ENCODE peak calls at places on chromosomes 16 and 17, in eight cellular contexts. E, L, V, P, I, Q, O and T are unnamed samples. For H3K4me1, the result is how much of the 10 kb centered on the place peaks cover.

GRCh38 chr16:89921699-89922476 is 1.3 kb upstream of the TUBB3 start:
- DNase-seq in E (peak), V (peak), Q (peak), O (peak), L (peak), P (peak), I (no peak), T (peak)

GRCh38 chr17:81683208-81683583 is 401 bp downstream of the ARL16 start:
- DNase-seq in Q (no peak), P (no peak), V (no peak), O (no peak), E (no peak), I (no peak), L (no peak), T (no peak)

GRCh38 chr17:15882058-15882720 is 62.7 kb upstream of the ADORA2B start:
- DNase-seq in O (no peak), L (no peak), E (no peak), I (no peak), P (no peak), V (no peak), Q (no peak), T (no peak)

GRCh38 chr16:68737046-68737729 is at the start of gene CDH1:
- DNase-seq in L (no peak), I (peak), P (peak), O (peak), Q (no peak), V (no peak), E (no peak), T (peak)

GRCh38 chr17:16439303-16439791 is 24.0 kb downstream of the TRPV2 start:
- DNase-seq in I (no peak), E (no peak), L (peak), Q (no peak), O (no peak), V (no peak), P (peak), T (no peak)

GRCh38 chr17:67108411-67108810 is 64.1 kb downstream of the CACNG1 start:
- DNase-seq in E (no peak), O (no peak), I (no peak), Q (no peak), L (no peak), P (no peak), V (no peak), T (no peak)

GRCh38 chr16:24689128-24689527 is 40.3 kb upstream of the TNRC6A start:
- DNase-seq in I (no peak), Q (no peak), V (peak), P (no peak), L (peak), E (peak), O (no peak), T (no peak)

GRCh38 chr17:32268734-32269288 is 3.2 kb downstream of the RHBDL3 start:
- DNase-seq in P (no peak), L (no peak), I (no peak), Q (no peak), V (no peak), O (no peak), E (no peak), T (no peak)

GRCh38 chr17:28290703-28291102 is 28.3 kb upstream of the TMEM97 start:
- DNase-seq in V (no peak), E (no peak), Q (no peak), P (no peak), I (no peak), O (no peak), L (no peak), T (no peak)

GRCh38 chr17:81552244-81553017 is at the start of gene FAAP100:
- DNase-seq in V (peak), O (peak), E (peak), P (peak), Q (peak), L (peak), I (peak), T (peak)

GRCh38 chr16:70520612-70521297 is 2.6 kb downstream of the COG4 start:
- DNase-seq in P (no peak), E (peak), V (peak), I (no peak), O (no peak), Q (no peak), L (no peak), T (no peak)

GRCh38 chr17:32495347-32496253 is 8.8 kb downstream of the CDK5R1 start:
- DNase-seq in O (no peak), E (peak), V (no peak), L (no peak), P (no peak), I (peak), Q (peak), T (peak)

GRCh38 chr17:81040791-81041337 is 5.9 kb downstream of the BAIAP2 start:
- DNase-seq in L (peak), P (no peak), V (peak), E (no peak), I (no peak), Q (no peak), O (no peak), T (no peak)

GRCh38 chr16:67016143-67016542 is 12.8 kb upstream of the CBFB start:
- DNase-seq in E (no peak), L (no peak), Q (no peak), I (no peak), O (no peak), V (no peak), P (peak), T (no peak)

GRCh38 chr17:42975265-42975664 is 4.6 kb downstream of the PTGES3L start:
- DNase-seq in P (no peak), I (no peak), Q (no peak), E (no peak), O (no peak), L (no peak), V (no peak), T (no peak)

GRCh38 chr17:38418693-38419507 is 9.4 kb upstream of the ARHGAP23 start:
- DNase-seq in Q (no peak), P (no peak), O (no peak), V (no peak), I (no peak), L (peak), E (no peak), T (no peak)

GRCh38 chr17:48441231-48441711 is 11.3 kb upstream of the SKAP1 start:
- DNase-seq in P (peak), O (no peak), Q (no peak), L (peak), I (no peak), E (no peak), V (peak), T (no peak)

GRCh38 chr16:59463776-59464175 is 729.7 kb upstream of the GOT2 start:
- DNase-seq in P (no peak), L (no peak), E (peak), Q (no peak), O (no peak), I (no peak), V (no peak), T (no peak)

GRCh38 chr16:4936991-4937781 is at the start of gene PPL:
- DNase-seq in O (peak), V (no peak), P (peak), E (no peak), I (peak), Q (peak), L (no peak), T (no peak)

GRCh38 chr16:716768-717325 is 1.9 kb downstream of the METRN start:
- DNase-seq in I (no peak), O (no peak), V (no peak), L (no peak), P (no peak), E (no peak), Q (no peak), T (no peak)

GRCh38 chr17:61897548-61898180 is 30.1 kb downstream of the INTS2 start:
- DNase-seq in Q (no peak), V (no peak), L (no peak), O (no peak), I (no peak), E (no peak), P (no peak), T (no peak)

GRCh38 chr16:78376452-78376851 is 277.0 kb downstream of the WWOX start:
- DNase-seq in I (no peak), L (no peak), E (no peak), P (no peak), O (no peak), Q (no peak), V (no peak), T (no peak)

GRCh38 chr17:74678541-74678940 is 34.2 kb downstream of the CD300LF start:
- DNase-seq in E (no peak), L (no peak), Q (no peak), I (no peak), P (no peak), V (no peak), O (no peak), T (no peak)
- H3K4me3 ChIP-seq in E (no peak), L (no peak), Q (no peak), I (no peak), P (no peak), V (no peak), O (no peak), T (no peak)

GRCh38 chr16:8963825-8964441 is at the start of gene USP7:
- DNase-seq in I (peak), V (peak), Q (peak), E (peak), L (peak), O (peak), P (peak), T (peak)

GRCh38 chr16:8964462-8964861 is 756 bp upstream of the USP7 start:
- DNase-seq in E (no peak), O (no peak), I (no peak), P (no peak), V (no peak), Q (no peak), L (no peak), T (no peak)

GRCh38 chr16:8967437-8967821 is 3.7 kb upstream of the USP7 start:
- DNase-seq in V (no peak), P (no peak), E (no peak), O (no peak), I (no peak), L (no peak), Q (no peak), T (no peak)

GRCh38 chr16:8963010-8963824 is 489 bp downstream of the USP7 start:
- DNase-seq in L (peak), E (no peak), Q (peak), V (peak), I (no peak), O (no peak), P (no peak), T (peak)

GRCh38 chr16:8966781-8967436 is 3.2 kb upstream of the USP7 start:
- DNase-seq in L (no peak), I (no peak), E (no peak), O (no peak), P (peak), V (no peak), Q (no peak), T (no peak)
- H3K4me1 ChIP-seq in L (under half), I (under half), E (under half), O (under half), P (under half), V (under half), Q (under half), T (under half)

GRCh38 chr17:72394531-72394930 is 273.7 kb downstream of the SOX9 start:
- DNase-seq in P (no peak), I (no peak), E (no peak), L (no peak), V (no peak), O (no peak), Q (no peak), T (no peak)
- H3K4me3 ChIP-seq in P (no peak), I (no peak), E (no peak), L (no peak), V (no peak), O (no peak), Q (no peak), T (no peak)

DNA sequence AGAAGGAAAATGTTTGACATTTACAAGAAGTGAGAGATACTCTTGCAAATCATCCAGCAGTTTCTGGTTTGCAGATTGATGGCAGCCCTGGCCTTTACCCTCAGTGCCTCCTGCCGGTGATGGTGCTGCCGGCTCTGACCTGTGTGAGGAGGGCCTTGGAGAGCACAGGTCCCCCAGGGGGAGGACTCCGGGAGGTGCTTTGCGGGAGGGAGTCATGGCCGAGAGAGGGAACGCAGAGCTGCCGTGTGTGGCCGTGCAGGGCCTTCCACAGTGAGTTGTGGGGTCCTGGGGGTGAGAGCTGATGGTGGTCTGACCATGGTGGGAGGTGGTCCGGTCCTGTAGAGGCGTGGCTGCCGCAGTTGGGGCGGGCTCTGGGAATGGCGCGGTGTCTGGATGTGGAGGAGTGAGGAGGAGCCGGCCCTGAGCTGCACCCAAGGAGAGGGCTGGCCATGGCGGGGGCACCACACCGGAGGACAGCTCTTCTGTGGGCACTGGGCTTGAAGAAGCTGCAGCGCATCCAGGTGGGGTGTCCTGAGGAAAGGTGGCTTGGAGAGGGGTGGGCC is 28.0 kb upstream of the ZNF750 start:
- DNase-seq in Q (no peak), I (peak), E (no peak), O (no peak), L (no peak), P (no peak), V (no peak), T (peak)
- H3K4me1 ChIP-seq in Q (under half), I (under half), E (under half), O (under half), L (half or more), P (under half), V (under half), T (under half)